ENCODE peak calls at places on chromosomes 13 and 19, in four cellular contexts. K, W, U and A are unnamed samples. For H3K27me3, the result is how much of the 10 kb centered on the place peaks cover.

GRCh38 chr13:97889803-97890202 is 63.7 kb upstream of the IPO5 start:
- DNase-seq in K (no peak), U (no peak), W (peak), A (no peak)

GRCh38 chr19:44785271-44785670 is 7.6 kb downstream of the CBLC start:
- DNase-seq in K (no peak), U (no peak), W (no peak), A (no peak)

GRCh38 chr19:38662508-38663155 is 15.2 kb downstream of the ACTN4 start:
- DNase-seq in K (no peak), W (no peak), U (no peak), A (no peak)

GRCh38 chr19:34067861-34068271 is 104.4 kb upstream of the LSM14A start:
- DNase-seq in K (peak), U (peak), W (no peak), A (no peak)

GRCh38 chr19:38912600-38913514 is 871 bp upstream of the CCER2 start:
- DNase-seq in W (no peak), U (no peak), K (no peak), A (no peak)

GRCh38 chr13:33554919-33555791 is 262.8 kb upstream of the RFC3 start:
- DNase-seq in K (no peak), U (peak), W (no peak), A (no peak)

GRCh38 chr13:98791611-98792010 is 39.1 kb upstream of the SLC15A1 start:
- DNase-seq in U (no peak), K (no peak), W (no peak), A (no peak)

GRCh38 chr13:111337206-111337605 is 16.8 kb downstream of the TEX29 start:
- DNase-seq in W (no peak), K (peak), U (peak), A (peak)

GRCh38 chr13:24202215-24202614 is 41.7 kb downstream of the SPATA13 start:
- DNase-seq in W (no peak), K (no peak), U (no peak), A (no peak)

GRCh38 chr19:52694921-52695320 is 39.9 kb downstream of the ZNF611 start:
- DNase-seq in K (no peak), U (no peak), W (no peak), A (no peak)

GRCh38 chr19:45764947-45765346 is 4.1 kb downstream of the SIX5 start:
- DNase-seq in U (no peak), K (no peak), W (peak), A (no peak)

GRCh38 chr19:41861098-41861768 is 1.2 kb downstream of the RPS19 start:
- DNase-seq in W (no peak), U (no peak), K (no peak), A (no peak)

GRCh38 chr13:94312511-94313191 is 166.8 kb downstream of the DCT start:
- DNase-seq in W (no peak), U (no peak), K (peak), A (no peak)

GRCh38 chr19:43624933-43625332 is 5.5 kb upstream of the ZNF428 start:
- DNase-seq in W (peak), K (no peak), U (no peak), A (no peak)

GRCh38 chr19:14361824-14362223 is 19.4 kb upstream of the ADGRE5 start:
- DNase-seq in W (no peak), K (no peak), U (no peak), A (no peak)

GRCh38 chr13:79662882-79663281 is 181.9 kb downstream of the NDFIP2 start:
- DNase-seq in W (peak), K (peak), U (peak), A (no peak)

GRCh38 chr19:50481351-50482149 is 4.9 kb upstream of the GARIN5A start:
- DNase-seq in W (no peak), U (no peak), K (no peak), A (no peak)

GRCh38 chr19:49425922-49426592 is 869 bp downstream of the GFY start:
- DNase-seq in U (peak), K (no peak), W (no peak), A (no peak)
- H3K27me3 ChIP-seq in U (half or more), K (half or more), W (half or more), A (under half)

DNA sequence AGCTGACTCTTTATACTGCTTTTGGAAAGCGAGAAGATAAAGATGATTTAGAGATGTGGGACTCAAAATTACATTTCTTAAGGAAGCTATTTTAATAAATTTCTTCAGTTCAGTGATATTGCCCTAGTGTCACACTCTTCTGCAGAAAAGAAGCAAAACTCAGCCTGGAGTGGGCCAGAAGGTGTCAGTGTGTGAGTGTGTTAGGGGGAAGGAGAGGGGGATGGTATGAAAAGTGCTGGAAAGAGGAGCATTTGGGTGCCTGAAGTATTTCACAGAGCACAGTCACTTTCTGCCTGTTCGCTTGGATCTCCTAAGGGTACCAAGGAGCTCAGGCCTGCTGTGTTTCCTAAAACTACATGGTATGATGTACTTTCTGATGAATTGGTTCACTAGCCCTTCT is 84.5 kb upstream of the FRY start:
- DNase-seq in W (no peak), U (no peak), K (no peak), A (no peak)
- TF ChIP-seq CTCF in W (no peak), U (no peak), K (no peak), A (no peak)

GRCh38 chr19:1768248-1768647 is 14.9 kb downstream of the ONECUT3 start:
- DNase-seq in K (no peak), W (no peak), U (no peak), A (no peak)
- H3K27me3 ChIP-seq in K (under half), W (half or more), U (under half), A (under half)

DNA sequence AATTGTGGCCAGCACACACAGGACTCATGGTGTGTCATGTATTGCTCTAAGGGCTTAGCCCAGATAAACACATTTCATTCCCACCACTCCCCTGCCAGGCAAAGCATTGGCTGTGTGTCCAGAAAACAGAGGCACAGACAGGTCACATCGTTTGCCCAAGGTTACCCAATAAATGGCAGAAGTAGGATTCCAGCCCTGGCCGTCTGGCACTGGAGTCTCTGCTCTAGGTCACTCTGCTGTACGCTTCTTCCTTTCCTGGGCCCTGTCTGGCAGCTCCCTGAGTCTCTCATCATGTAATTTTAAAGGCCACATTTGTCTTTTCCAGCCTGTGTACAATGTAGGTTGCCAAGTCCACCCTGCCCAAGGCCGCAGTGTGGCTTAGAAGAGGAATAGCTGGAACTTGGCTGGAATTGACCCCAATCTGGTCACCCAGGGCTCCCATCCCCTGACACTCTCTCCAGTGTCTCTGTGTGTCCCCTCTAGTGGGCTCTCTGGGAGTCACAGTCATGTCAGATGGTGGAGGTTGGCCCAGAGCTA is 264.5 kb upstream of the TSHZ3 start:
- DNase-seq in U (no peak), K (no peak), W (peak), A (peak)
- TF ChIP-seq CTCF in U (no peak), K (no peak), W (no peak), A (no peak)

GRCh38 chr19:19215792-19216191 is 4.0 kb downstream of the NCAN start:
- DNase-seq in K (no peak), U (no peak), W (no peak), A (no peak)
- H3K27me3 ChIP-seq in K (under half), U (under half), W (half or more), A (under half)

GRCh38 chr19:6429419-6430221 is 3.9 kb downstream of the SLC25A41 start:
- DNase-seq in K (no peak), W (no peak), U (peak), A (no peak)
- TF ChIP-seq CTCF in K (no peak), W (no peak), U (no peak), A (no peak)